ENCODE peak calls at places on chromosomes 16 and 17, in four cellular contexts. A is suprapubic skin, K is neural progenitor cell, X is tibial nerve. J is an unnamed sample.

GRCh38 chr17:74960739-74961342 is 11.7 kb downstream of the HID1 start:
- DNase-seq in K (peak), X (no peak), A (no peak), J (peak)

GRCh38 chr16:14418795-14419225 is 211.2 kb downstream of the PARN start:
- DNase-seq in A (no peak), X (peak), K (no peak), J (no peak)

GRCh38 chr17:3978421-3979275 is 14.4 kb upstream of the ATP2A3 start:
- DNase-seq in K (no peak), A (no peak), X (no peak), J (no peak)

GRCh38 chr17:352421-353212 is at the start of gene RPH3AL:
- DNase-seq in X (no peak), K (peak), A (no peak), J (no peak)

GRCh38 chr17:17350491-17351355 is 47.5 kb downstream of the NT5M start:
- DNase-seq in A (peak), X (no peak), K (peak), J (no peak)

GRCh38 chr16:67926181-67926742 is 5.4 kb downstream of the CTRL start:
- DNase-seq in X (no peak), K (no peak), A (no peak), J (no peak)

GRCh38 chr16:74743668-74744299 is 30.8 kb downstream of the FA2H start:
- DNase-seq in K (no peak), X (peak), A (no peak), J (no peak)

GRCh38 chr17:30219833-30220232 is 15.7 kb downstream of the SLC6A4 start:
- DNase-seq in K (no peak), A (no peak), X (no peak), J (no peak)

GRCh38 chr17:77690271-77691161 is 268.0 kb upstream of the TNRC6C start:
- DNase-seq in K (no peak), X (no peak), A (no peak), J (no peak)

GRCh38 chr16:77169650-77170236 is 21.2 kb upstream of the MON1B start:
- DNase-seq in X (no peak), K (peak), A (no peak), J (peak)

GRCh38 chr16:67028555-67029248 is at the start of gene CBFB:
- DNase-seq in X (peak), K (peak), A (peak), J (peak)

DNA sequence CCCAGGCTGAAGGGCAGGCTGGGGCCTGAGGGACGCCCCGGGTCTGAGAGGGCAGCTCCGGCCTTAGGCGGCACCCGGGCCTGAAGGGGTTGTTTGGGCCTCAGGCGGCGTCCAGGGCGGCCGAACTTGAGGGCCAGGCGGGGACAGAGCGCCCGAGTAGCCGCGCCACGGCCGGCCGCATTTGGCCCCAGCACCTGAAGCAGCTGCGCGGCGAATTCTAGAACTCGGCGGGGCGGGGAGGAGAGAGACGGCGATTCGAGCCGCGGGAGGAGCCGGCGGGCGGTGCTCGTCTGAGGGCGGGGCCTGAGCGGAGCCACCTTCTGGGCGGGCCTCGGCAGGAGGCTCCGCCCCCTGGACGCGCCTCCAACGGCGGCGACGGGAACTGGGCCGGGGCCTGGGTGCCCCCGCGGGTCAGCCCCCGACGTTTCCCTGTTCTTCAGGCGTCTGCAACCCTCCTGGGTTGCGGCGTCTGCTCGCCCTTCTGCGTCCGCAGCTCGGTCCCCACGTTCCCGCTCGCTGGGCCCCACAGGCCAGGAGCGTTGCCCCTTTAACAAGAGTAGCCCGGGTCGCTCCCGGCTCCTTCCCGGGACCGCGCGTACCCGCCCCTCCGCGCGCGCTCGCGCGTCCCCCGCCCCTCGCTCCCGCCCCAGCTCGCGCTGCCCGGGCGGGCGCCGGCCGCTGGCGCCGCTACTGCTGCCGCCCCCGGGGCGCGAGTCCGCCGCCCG is at the start of the genes INCA1 and KIF1C:
- DNase-seq in K (peak), A (peak), X (peak), J (peak)
- TF ChIP-seq CTCF in K (no peak), A (peak), X (peak), J (no peak)

GRCh38 chr17:66451188-66452149 is 149.1 kb downstream of the PRKCA start:
- DNase-seq in X (no peak), A (no peak), K (peak), J (no peak)
- TF ChIP-seq CTCF in X (no peak), A (no peak), K (peak), J (peak)

GRCh38 chr16:50497592-50497991 is 50.6 kb upstream of the NKD1 start:
- DNase-seq in A (no peak), K (no peak), X (no peak), J (no peak)
- TF ChIP-seq CTCF in A (no peak), K (no peak), X (no peak), J (no peak)

GRCh38 chr17:64150237-64151015 is 20.5 kb upstream of the ERN1 start:
- DNase-seq in X (peak), K (no peak), A (no peak), J (no peak)
- TF ChIP-seq CTCF in X (no peak), K (no peak), A (no peak), J (no peak)

GRCh38 chr16:28491080-28491969 is 549 bp downstream of the CLN3 start:
- DNase-seq in X (peak), A (no peak), K (peak), J (peak)
- TF ChIP-seq CTCF in X (no peak), A (no peak), K (no peak), J (peak)

GRCh38 chr16:85527042-85527766 is 85.9 kb upstream of the GSE1 start:
- DNase-seq in A (no peak), X (no peak), K (no peak), J (no peak)

GRCh38 chr16:85529489-85530369 is 83.4 kb upstream of the GSE1 start:
- DNase-seq in X (no peak), A (no peak), K (no peak), J (no peak)

GRCh38 chr16:85530370-85530739 is 82.8 kb upstream of the GSE1 start:
- DNase-seq in A (no peak), X (no peak), K (no peak), J (no peak)

GRCh38 chr16:85527767-85528297 is 85.3 kb upstream of the GSE1 start:
- DNase-seq in K (no peak), A (no peak), X (no peak), J (no peak)

DNA sequence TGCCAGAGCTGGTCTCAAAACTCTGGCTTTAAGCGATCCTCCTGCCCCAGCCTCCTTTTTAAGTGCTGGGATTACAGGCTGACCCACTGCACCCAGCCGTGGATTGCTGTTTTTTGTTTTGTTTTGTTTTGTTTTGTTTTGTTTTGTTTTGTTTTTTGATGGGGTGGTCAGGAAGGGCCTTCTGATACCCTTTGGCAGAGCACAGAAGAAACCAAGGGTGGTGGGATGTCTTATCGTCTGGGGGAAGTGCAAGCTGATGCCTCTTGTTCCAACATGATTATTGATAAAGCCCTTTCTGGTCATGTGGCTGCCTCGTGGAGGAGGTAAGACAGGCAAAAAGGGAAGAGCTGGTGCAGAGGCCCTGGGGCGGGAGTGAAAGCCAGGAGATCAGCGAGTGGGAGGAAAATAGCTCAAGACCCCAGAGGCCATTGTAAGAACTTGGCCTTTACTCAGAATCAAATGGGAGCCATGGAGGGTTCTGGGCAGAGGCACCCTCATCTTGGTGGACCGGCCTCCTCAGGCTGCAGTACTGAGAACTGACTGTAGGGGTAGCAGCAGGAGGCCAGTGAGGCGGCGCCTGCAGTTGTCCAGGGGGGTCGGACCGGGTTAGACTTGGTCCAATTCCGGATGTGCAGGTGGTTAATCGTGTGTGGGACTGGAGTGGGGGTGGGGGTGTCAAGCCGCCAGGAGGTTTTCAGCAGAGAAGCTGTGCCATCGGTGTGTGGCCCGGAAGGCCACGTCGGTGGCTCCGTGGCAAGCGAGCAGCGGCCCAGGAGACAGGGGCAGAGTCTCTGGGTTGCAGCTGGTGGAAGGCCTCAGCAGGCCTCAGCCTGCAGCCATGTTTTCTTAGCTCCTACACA is 84.4 kb upstream of the GSE1 start:
- DNase-seq in K (no peak), X (no peak), A (no peak), J (peak)
- TF ChIP-seq CTCF in K (peak), X (peak), A (peak), J (peak)

J was measured in GM10248.